ENCODE peak calls at places on chromosomes 12 and 14, in nine cellular contexts. N, W, F, E, A, V, Y, P and U are unnamed samples.

GRCh38 chr14:97948841-97949240 is 1151.7 kb downstream of the VRK1 start:
- DNase-seq in W (no peak), N (no peak), F (no peak), P (no peak), V (no peak), Y (no peak), A (no peak), E (no peak), U (no peak)

GRCh38 chr14:49972199-49972671 is 79.4 kb downstream of the ARF6 start:
- DNase-seq in V (peak), F (peak), E (no peak), P (no peak), Y (no peak), N (peak), A (peak), W (peak), U (peak)

GRCh38 chr12:110224379-110225304 is 56.4 kb upstream of the ATP2A2 start:
- DNase-seq in N (peak), A (peak), P (no peak), V (peak), Y (peak), F (peak), E (no peak), W (peak), U (peak)

GRCh38 chr12:118189761-118190181 is 53.8 kb downstream of the PEBP1 start:
- DNase-seq in N (peak), Y (no peak), E (peak), V (peak), F (peak), A (peak), P (no peak), W (peak), U (no peak)

GRCh38 chr12:230925-231671 is 17.1 kb upstream of the SLC6A12 start:
- DNase-seq in V (no peak), E (no peak), P (no peak), N (no peak), Y (no peak), W (no peak), F (no peak), A (no peak), U (no peak)

GRCh38 chr12:118827047-118827446 is 154.3 kb upstream of the SRRM4 start:
- DNase-seq in N (no peak), E (no peak), W (no peak), Y (no peak), F (no peak), P (no peak), V (no peak), A (no peak), U (no peak)

GRCh38 chr14:67221248-67221981 is 19.8 kb upstream of the PALS1 start:
- DNase-seq in V (peak), P (no peak), W (peak), A (no peak), F (no peak), Y (no peak), E (no peak), N (peak), U (no peak)

GRCh38 chr14:104998801-104999200 is 13.2 kb downstream of the CLBA1 start:
- DNase-seq in W (no peak), N (no peak), V (no peak), A (no peak), E (no peak), P (no peak), Y (no peak), F (no peak), U (no peak)

GRCh38 chr12:106655577-106655976 is 72.8 kb downstream of the RFX4 start:
- DNase-seq in V (no peak), F (no peak), E (no peak), Y (no peak), N (no peak), P (no peak), W (no peak), A (no peak), U (no peak)

GRCh38 chr12:74449872-74450271 is 87.8 kb upstream of the ATXN7L3B start:
- DNase-seq in N (peak), W (peak), A (no peak), V (peak), F (no peak), P (no peak), E (no peak), Y (peak), U (no peak)

GRCh38 chr14:61335876-61336275 is 14.5 kb downstream of the PRKCH start:
- DNase-seq in E (no peak), Y (no peak), A (no peak), W (no peak), V (no peak), P (no peak), N (no peak), F (no peak), U (no peak)

GRCh38 chr12:123384994-123385376 is 1.1 kb downstream of the KMT5A start:
- DNase-seq in P (no peak), Y (no peak), W (peak), E (no peak), F (peak), V (peak), A (no peak), N (peak), U (no peak)

GRCh38 chr12:121741743-121742142 is 29.2 kb downstream of the TMEM120B start:
- DNase-seq in F (no peak), Y (no peak), P (no peak), V (no peak), W (no peak), A (no peak), N (no peak), E (no peak), U (no peak)

GRCh38 chr12:87756721-87757120 is 272.5 kb downstream of the C12orf50 start:
- DNase-seq in A (no peak), Y (no peak), V (peak), F (peak), W (no peak), N (no peak), P (no peak), E (no peak), U (no peak)

GRCh38 chr14:22556990-22557623 is 31.9 kb downstream of the DAD1 start:
- DNase-seq in V (peak), F (peak), A (peak), E (peak), P (peak), Y (no peak), W (peak), N (peak), U (no peak)

GRCh38 chr14:105059035-105059916 is 6.0 kb downstream of the GPR132 start:
- DNase-seq in Y (no peak), A (no peak), E (no peak), N (peak), P (no peak), F (no peak), W (no peak), V (no peak), U (no peak)

GRCh38 chr14:79417961-79418360 is 793.3 kb downstream of the DIO2 start:
- DNase-seq in E (no peak), Y (no peak), W (peak), P (no peak), F (no peak), A (no peak), N (peak), V (peak), U (no peak)

GRCh38 chr14:88871429-88871828 is 47.0 kb downstream of the TTC8 start:
- DNase-seq in V (no peak), P (no peak), W (no peak), N (no peak), F (no peak), Y (no peak), A (no peak), E (no peak), U (no peak)

GRCh38 chr14:69043598-69044267 is 64.6 kb upstream of the ACTN1 start:
- DNase-seq in A (peak), P (no peak), F (peak), E (peak), W (peak), Y (no peak), V (peak), N (peak), U (no peak)

GRCh38 chr14:63155511-63156189 is 48.6 kb upstream of the RHOJ start:
- DNase-seq in Y (no peak), P (no peak), E (no peak), W (peak), A (no peak), V (peak), F (peak), N (peak), U (no peak)

GRCh38 chr12:85823436-85824179 is 12.6 kb downstream of the RASSF9 start:
- DNase-seq in Y (peak), P (no peak), V (peak), F (peak), N (peak), W (peak), A (no peak), E (no peak), U (no peak)

GRCh38 chr12:52942056-52942913 is 6.6 kb upstream of the KRT18 start:
- DNase-seq in V (peak), P (peak), Y (no peak), E (no peak), N (no peak), A (no peak), F (no peak), W (peak), U (no peak)

GRCh38 chr14:88975926-88976325 is 151.5 kb downstream of the TTC8 start:
- DNase-seq in V (no peak), P (no peak), F (no peak), E (no peak), Y (no peak), W (no peak), N (no peak), A (no peak), U (no peak)

GRCh38 chr12:132395908-132396305 is 66.5 kb upstream of the GALNT9 start:
- DNase-seq in E (no peak), A (no peak), N (no peak), V (no peak), W (no peak), F (no peak), P (no peak), Y (no peak), U (no peak)

GRCh38 chr12:65902504-65902903 is 78.2 kb downstream of the HMGA2 start:
- DNase-seq in F (peak), P (no peak), W (peak), E (no peak), V (peak), A (no peak), N (peak), Y (no peak), U (no peak)

GRCh38 chr12:76449572-76449971 is 101.4 kb upstream of the BBS10 start:
- DNase-seq in W (peak), E (no peak), Y (no peak), A (no peak), P (no peak), F (peak), V (peak), N (peak), U (no peak)

GRCh38 chr12:4297617-4298016 is 23.4 kb upstream of the TIGAR start:
- DNase-seq in E (no peak), Y (no peak), F (no peak), A (no peak), V (no peak), W (no peak), P (no peak), N (no peak), U (no peak)

GRCh38 chr14:64447890-64448667 is 17.2 kb upstream of the AKAP5 start:
- DNase-seq in N (peak), F (no peak), Y (no peak), P (no peak), W (peak), V (no peak), E (no peak), A (no peak), U (no peak)

GRCh38 chr12:23921099-23921846 is 28.2 kb downstream of the SOX5 start:
- DNase-seq in Y (no peak), F (peak), E (no peak), V (peak), P (no peak), W (peak), A (no peak), N (peak), U (no peak)

GRCh38 chr12:45912774-45913173 is 77.6 kb downstream of the SCAF11 start:
- DNase-seq in E (no peak), V (no peak), Y (no peak), W (no peak), P (no peak), F (no peak), N (no peak), A (no peak), U (no peak)

GRCh38 chr12:96069511-96070231 is 34.3 kb upstream of the LTA4H start:
- DNase-seq in P (no peak), Y (no peak), F (no peak), N (no peak), V (no peak), W (no peak), A (no peak), E (no peak), U (no peak)

GRCh38 chr14:67784244-67784823 is 32.1 kb downstream of the ZFYVE26 start:
- DNase-seq in E (no peak), N (no peak), P (no peak), A (no peak), V (no peak), F (no peak), Y (no peak), W (no peak), U (no peak)

GRCh38 chr14:60616326-60617044 is 32.8 kb downstream of the SIX1 start:
- DNase-seq in P (no peak), Y (no peak), E (no peak), W (no peak), V (no peak), N (no peak), A (no peak), F (no peak), U (peak)

GRCh38 chr12:93502802-93503623 is 35.7 kb downstream of the MRPL42 start:
- DNase-seq in N (peak), W (peak), Y (no peak), V (peak), E (no peak), F (peak), A (peak), P (no peak), U (no peak)

GRCh38 chr12:42744539-42745156 is 155.1 kb upstream of the PRICKLE1 start:
- DNase-seq in A (no peak), P (no peak), N (peak), W (peak), V (no peak), E (no peak), F (peak), Y (no peak), U (peak)

GRCh38 chr12:34338751-34339150 is 316.5 kb downstream of the ALG10 start:
- DNase-seq in W (no peak), F (no peak), E (no peak), A (no peak), P (no peak), N (no peak), V (no peak), Y (no peak), U (no peak)

GRCh38 chr14:69536976-69537375 is 37.7 kb downstream of the CCDC177 start:
- DNase-seq in N (no peak), W (no peak), Y (no peak), E (no peak), P (no peak), V (no peak), A (no peak), F (no peak), U (no peak)

GRCh38 chr14:100903672-100904185 is at the start of gene RTL1:
- DNase-seq in P (no peak), V (no peak), F (no peak), W (no peak), A (no peak), N (no peak), E (no peak), Y (no peak), U (no peak)

GRCh38 chr14:100902792-100903191 is 730 bp downstream of the RTL1 start:
- DNase-seq in A (no peak), W (no peak), V (no peak), N (no peak), P (no peak), Y (no peak), E (no peak), F (no peak), U (no peak)

GRCh38 chr14:100906420-100906819 is 2.9 kb upstream of the RTL1 start:
- DNase-seq in A (no peak), W (no peak), E (no peak), V (no peak), Y (no peak), N (no peak), F (no peak), P (no peak), U (no peak)

GRCh38 chr14:100905166-100905565 is 1.6 kb upstream of the RTL1 start:
- DNase-seq in A (no peak), F (no peak), N (no peak), V (no peak), P (no peak), E (no peak), W (no peak), Y (no peak), U (no peak)

GRCh38 chr14:100904307-100905019 is 941 bp upstream of the RTL1 start:
- DNase-seq in N (peak), F (no peak), A (no peak), W (no peak), V (no peak), P (no peak), E (no peak), Y (no peak), U (no peak)
- TF ChIP-seq CTCF in N (peak), F (peak), A (no peak), W (no peak), V (peak), P (no peak), E (no peak), Y (peak), U (peak)

GRCh38 chr14:91291786-91292405 is 47.4 kb upstream of the GPR68 start:
- DNase-seq in Y (no peak), P (peak), F (no peak), W (no peak), N (no peak), A (no peak), V (no peak), E (no peak), U (no peak)

GRCh38 chr14:91294153-91294552 is 49.6 kb upstream of the GPR68 start:
- DNase-seq in Y (no peak), N (no peak), E (no peak), A (no peak), P (no peak), F (no peak), W (no peak), V (no peak), U (no peak)

GRCh38 chr14:91295276-91295845 is 50.9 kb upstream of the GPR68 start:
- DNase-seq in F (no peak), A (no peak), V (no peak), Y (no peak), E (no peak), N (no peak), P (no peak), W (no peak), U (no peak)

GRCh38 chr14:91292476-91292875 is 48.0 kb upstream of the GPR68 start:
- DNase-seq in W (no peak), P (no peak), E (no peak), V (no peak), A (no peak), Y (no peak), N (no peak), F (no peak), U (no peak)

DNA sequence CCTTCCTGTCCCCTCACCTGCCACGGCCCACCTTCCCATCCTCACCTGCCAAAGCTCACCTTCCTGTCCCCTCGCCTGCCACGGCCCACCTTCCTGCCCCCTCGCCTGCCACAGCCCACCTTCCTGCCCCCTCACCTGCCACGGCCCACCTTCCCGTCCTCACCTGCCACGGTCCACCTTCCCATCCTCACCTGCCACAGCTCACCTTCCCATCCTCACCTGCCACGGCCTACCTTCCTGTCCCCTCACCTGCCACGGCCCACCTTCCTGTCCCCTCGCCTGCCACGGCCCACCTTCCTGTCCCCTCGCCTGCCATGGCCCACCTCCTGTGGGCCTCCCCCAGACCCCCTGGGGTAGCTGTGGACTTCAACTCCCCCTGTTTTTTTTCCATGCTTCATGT is 48.8 kb upstream of the GPR68 start:
- DNase-seq in P (no peak), Y (no peak), W (no peak), N (no peak), F (no peak), A (no peak), V (no peak), E (no peak), U (no peak)
- H3K4me3 ChIP-seq in P (no peak), Y (no peak), W (no peak), N (no peak), F (no peak), A (no peak), V (no peak), E (no peak), U (no peak)

GRCh38 chr12:51871918-51872688 is 15.8 kb upstream of the ANKRD33 start:
- DNase-seq in E (no peak), W (no peak), P (no peak), A (no peak), F (no peak), N (no peak), V (no peak), Y (no peak), U (no peak)

GRCh38 chr12:51872689-51872981 is 15.3 kb upstream of the ANKRD33 start:
- DNase-seq in E (no peak), A (no peak), P (no peak), Y (no peak), V (no peak), W (no peak), F (no peak), N (no peak), U (no peak)

GRCh38 chr12:51869931-51870330 is 18.0 kb upstream of the ANKRD33 start:
- DNase-seq in V (no peak), N (no peak), F (no peak), A (no peak), E (no peak), Y (no peak), W (no peak), P (no peak), U (no peak)

GRCh38 chr12:51869490-51869865 is 18.4 kb upstream of the ANKRD33 start:
- DNase-seq in F (no peak), P (no peak), V (no peak), N (no peak), Y (no peak), E (no peak), A (no peak), W (no peak), U (no peak)

GRCh38 chr12:51871126-51871525 is 16.8 kb upstream of the ANKRD33 start:
- DNase-seq in E (no peak), P (no peak), Y (no peak), F (no peak), V (no peak), W (no peak), A (peak), N (no peak), U (no peak)
- TF ChIP-seq CTCF in E (no peak), P (no peak), Y (no peak), F (no peak), V (no peak), W (no peak), A (no peak), N (no peak), U (no peak)

GRCh38 chr14:99242238-99242637 is 29.8 kb downstream of the BCL11B start:
- DNase-seq in V (no peak), A (no peak), W (no peak), E (no peak), Y (no peak), N (no peak), F (no peak), P (no peak), U (no peak)

GRCh38 chr14:99242816-99243795 is 28.9 kb downstream of the BCL11B start:
- DNase-seq in A (no peak), F (no peak), V (no peak), E (no peak), N (no peak), Y (no peak), W (no peak), P (peak), U (peak)

GRCh38 chr14:99241314-99242035 is 30.5 kb downstream of the BCL11B start:
- DNase-seq in Y (no peak), W (no peak), P (no peak), E (no peak), V (no peak), F (no peak), N (no peak), A (no peak), U (peak)

GRCh38 chr14:99239661-99240092 is 32.3 kb downstream of the BCL11B start:
- DNase-seq in N (no peak), F (no peak), E (no peak), A (no peak), Y (no peak), W (no peak), V (no peak), P (no peak), U (no peak)

GRCh38 chr14:99240512-99241313 is 31.3 kb downstream of the BCL11B start:
- DNase-seq in W (no peak), V (no peak), P (no peak), A (no peak), E (no peak), F (no peak), N (no peak), Y (no peak), U (no peak)
- H3K4me3 ChIP-seq in W (no peak), V (no peak), P (no peak), A (no peak), E (no peak), F (no peak), N (no peak), Y (no peak), U (no peak)

GRCh38 chr14:81252278-81252677 is 31.5 kb upstream of the GTF2A1 start:
- DNase-seq in P (no peak), V (no peak), F (no peak), N (no peak), E (no peak), A (no peak), Y (no peak), W (no peak), U (no peak)
- TF ChIP-seq CTCF in P (no peak), V (no peak), F (no peak), N (no peak), E (no peak), A (no peak), Y (no peak), W (no peak), U (peak)

GRCh38 chr12:112807452-112807851 is 15.9 kb downstream of the RPH3A start:
- DNase-seq in Y (no peak), F (no peak), V (no peak), P (no peak), E (no peak), N (no peak), A (no peak), W (no peak), U (peak)
- H3K4me3 ChIP-seq in Y (no peak), F (no peak), V (no peak), P (no peak), E (no peak), N (no peak), A (no peak), W (no peak), U (no peak)